ENCODE peak calls at places on chromosomes 5 and 9, in ten cellular contexts. One of them, this sample, is unnamed.

GRCh38 chr5:66807743-66808142 is 211.6 kb downstream of the MAST4 start:
- DNase-seq in Panc1: no peak
- DNase-seq in GM06990: no peak
- DNase-seq in IMR-90: peak
- DNase-seq in upper lobe of right lung: no peak
- DNase-seq in stomach: no peak
- DNase-seq in uterus: no peak
- DNase-seq in heart left ventricle: no peak
- DNase-seq in left lung: no peak
- DNase-seq in AG09309: peak
- DNase-seq in this sample: peak

GRCh38 chr5:32680183-32680582 is 30.9 kb upstream of the NPR3 start:
- DNase-seq in Panc1: no peak
- DNase-seq in GM06990: no peak
- DNase-seq in IMR-90: no peak
- DNase-seq in upper lobe of right lung: no peak
- DNase-seq in stomach: no peak
- DNase-seq in uterus: no peak
- DNase-seq in heart left ventricle: no peak
- DNase-seq in left lung: no peak
- DNase-seq in AG09309: no peak
- DNase-seq in this sample: no peak

GRCh38 chr9:115733736-115734135 is 419.9 kb upstream of the PAPPA start:
- DNase-seq in Panc1: no peak
- DNase-seq in GM06990: no peak
- DNase-seq in IMR-90: no peak
- DNase-seq in upper lobe of right lung: no peak
- DNase-seq in stomach: no peak
- DNase-seq in uterus: no peak
- DNase-seq in heart left ventricle: no peak
- DNase-seq in left lung: no peak
- DNase-seq in AG09309: no peak
- DNase-seq in this sample: peak

GRCh38 chr9:93114169-93114983 is 18.4 kb downstream of the CARD19 start:
- DNase-seq in Panc1: no peak
- DNase-seq in GM06990: peak
- DNase-seq in IMR-90: no peak
- DNase-seq in upper lobe of right lung: peak
- DNase-seq in stomach: no peak
- DNase-seq in uterus: peak
- DNase-seq in heart left ventricle: no peak
- DNase-seq in left lung: peak
- DNase-seq in AG09309: no peak
- DNase-seq in this sample: no peak

GRCh38 chr9:136536721-136537241 is 9.1 kb downstream of the NOTCH1 start:
- DNase-seq in Panc1: no peak
- DNase-seq in GM06990: no peak
- DNase-seq in IMR-90: no peak
- DNase-seq in upper lobe of right lung: no peak
- DNase-seq in stomach: no peak
- DNase-seq in uterus: no peak
- DNase-seq in heart left ventricle: no peak
- DNase-seq in left lung: no peak
- DNase-seq in AG09309: no peak
- DNase-seq in this sample: no peak

GRCh38 chr5:65926893-65927292 is 518 bp downstream of the ERBIN start:
- DNase-seq in Panc1: no peak
- DNase-seq in GM06990: no peak
- DNase-seq in IMR-90: no peak
- DNase-seq in upper lobe of right lung: no peak
- DNase-seq in stomach: no peak
- DNase-seq in uterus: no peak
- DNase-seq in heart left ventricle: no peak
- DNase-seq in left lung: no peak
- DNase-seq in AG09309: no peak
- DNase-seq in this sample: peak

GRCh38 chr9:2583308-2584013 is 38.1 kb upstream of the VLDLR start:
- DNase-seq in Panc1: no peak
- DNase-seq in GM06990: no peak
- DNase-seq in IMR-90: no peak
- DNase-seq in upper lobe of right lung: peak
- DNase-seq in stomach: no peak
- DNase-seq in uterus: no peak
- DNase-seq in heart left ventricle: peak
- DNase-seq in left lung: no peak
- DNase-seq in AG09309: no peak
- DNase-seq in this sample: no peak

GRCh38 chr9:4769321-4770080 is 23.2 kb upstream of the RCL1 start:
- DNase-seq in Panc1: no peak
- DNase-seq in GM06990: no peak
- DNase-seq in IMR-90: peak
- DNase-seq in upper lobe of right lung: no peak
- DNase-seq in stomach: no peak
- DNase-seq in uterus: no peak
- DNase-seq in heart left ventricle: no peak
- DNase-seq in left lung: no peak
- DNase-seq in AG09309: no peak
- DNase-seq in this sample: peak

GRCh38 chr5:1214163-1214935 is 10.8 kb upstream of the SLC6A18 start:
- DNase-seq in Panc1: no peak
- DNase-seq in GM06990: no peak
- DNase-seq in IMR-90: no peak
- DNase-seq in upper lobe of right lung: no peak
- DNase-seq in stomach: no peak
- DNase-seq in uterus: no peak
- DNase-seq in heart left ventricle: no peak
- DNase-seq in left lung: peak
- DNase-seq in AG09309: no peak
- DNase-seq in this sample: no peak

GRCh38 chr5:91032125-91032524 is 351.0 kb downstream of the ARRDC3 start:
- DNase-seq in Panc1: no peak
- DNase-seq in GM06990: no peak
- DNase-seq in IMR-90: no peak
- DNase-seq in upper lobe of right lung: no peak
- DNase-seq in stomach: no peak
- DNase-seq in uterus: no peak
- DNase-seq in heart left ventricle: no peak
- DNase-seq in left lung: no peak
- DNase-seq in AG09309: no peak
- DNase-seq in this sample: no peak

GRCh38 chr9:127216888-127217217 is 47.7 kb upstream of the GARNL3 start:
- DNase-seq in Panc1: no peak
- DNase-seq in GM06990: no peak
- DNase-seq in IMR-90: no peak
- DNase-seq in upper lobe of right lung: no peak
- DNase-seq in stomach: no peak
- DNase-seq in uterus: no peak
- DNase-seq in heart left ventricle: no peak
- DNase-seq in left lung: no peak
- DNase-seq in AG09309: no peak
- DNase-seq in this sample: no peak

GRCh38 chr9:117365438-117365837 is 49.4 kb downstream of the ASTN2 start:
- DNase-seq in Panc1: no peak
- DNase-seq in GM06990: no peak
- DNase-seq in IMR-90: no peak
- DNase-seq in upper lobe of right lung: no peak
- DNase-seq in stomach: no peak
- DNase-seq in uterus: no peak
- DNase-seq in heart left ventricle: no peak
- DNase-seq in left lung: no peak
- DNase-seq in AG09309: no peak
- DNase-seq in this sample: no peak

GRCh38 chr5:10892135-10892910 is 131.3 kb upstream of the DAP start:
- DNase-seq in Panc1: no peak
- DNase-seq in GM06990: no peak
- DNase-seq in IMR-90: no peak
- DNase-seq in upper lobe of right lung: no peak
- DNase-seq in stomach: no peak
- DNase-seq in uterus: no peak
- DNase-seq in heart left ventricle: no peak
- DNase-seq in left lung: no peak
- DNase-seq in AG09309: no peak
- DNase-seq in this sample: no peak

GRCh38 chr5:74468421-74468820 is 172.1 kb downstream of the ENC1 start:
- DNase-seq in Panc1: no peak
- DNase-seq in GM06990: no peak
- DNase-seq in IMR-90: no peak
- DNase-seq in upper lobe of right lung: no peak
- DNase-seq in stomach: no peak
- DNase-seq in uterus: no peak
- DNase-seq in heart left ventricle: no peak
- DNase-seq in left lung: no peak
- DNase-seq in AG09309: no peak
- DNase-seq in this sample: no peak

GRCh38 chr9:132857601-132858342 is 20.3 kb downstream of the AK8 start:
- DNase-seq in Panc1: no peak
- DNase-seq in GM06990: no peak
- DNase-seq in IMR-90: peak
- DNase-seq in upper lobe of right lung: no peak
- DNase-seq in stomach: no peak
- DNase-seq in uterus: peak
- DNase-seq in heart left ventricle: no peak
- DNase-seq in left lung: peak
- DNase-seq in AG09309: no peak
- DNase-seq in this sample: peak
- TF ChIP-seq CTCF in Panc1: no peak
- TF ChIP-seq CTCF in GM06990: no peak
- TF ChIP-seq CTCF in IMR-90: peak
- TF ChIP-seq CTCF in upper lobe of right lung: peak
- TF ChIP-seq CTCF in stomach: no peak
- TF ChIP-seq CTCF in uterus: no peak
- TF ChIP-seq CTCF in heart left ventricle: no peak
- TF ChIP-seq CTCF in left lung: no peak
- TF ChIP-seq CTCF in AG09309: no peak
- TF ChIP-seq CTCF in this sample: peak

GRCh38 chr5:179301376-179301775 is 43.9 kb downstream of the ADAMTS2 start:
- DNase-seq in Panc1: no peak
- DNase-seq in GM06990: no peak
- DNase-seq in IMR-90: no peak
- DNase-seq in upper lobe of right lung: peak
- DNase-seq in stomach: no peak
- DNase-seq in uterus: no peak
- DNase-seq in heart left ventricle: no peak
- DNase-seq in left lung: peak
- DNase-seq in AG09309: no peak
- DNase-seq in this sample: no peak

GRCh38 chr5:179301796-179302195 is 43.5 kb downstream of the ADAMTS2 start:
- DNase-seq in Panc1: no peak
- DNase-seq in GM06990: no peak
- DNase-seq in IMR-90: no peak
- DNase-seq in upper lobe of right lung: peak
- DNase-seq in stomach: no peak
- DNase-seq in uterus: peak
- DNase-seq in heart left ventricle: no peak
- DNase-seq in left lung: peak
- DNase-seq in AG09309: no peak
- DNase-seq in this sample: no peak

GRCh38 chr5:179302499-179303185 is 42.6 kb downstream of the ADAMTS2 start:
- DNase-seq in Panc1: no peak
- DNase-seq in GM06990: no peak
- DNase-seq in IMR-90: no peak
- DNase-seq in upper lobe of right lung: peak
- DNase-seq in stomach: no peak
- DNase-seq in uterus: peak
- DNase-seq in heart left ventricle: no peak
- DNase-seq in left lung: peak
- DNase-seq in AG09309: no peak
- DNase-seq in this sample: no peak

GRCh38 chr5:179298181-179298993 is 46.9 kb downstream of the ADAMTS2 start:
- DNase-seq in Panc1: no peak
- DNase-seq in GM06990: no peak
- DNase-seq in IMR-90: no peak
- DNase-seq in upper lobe of right lung: peak
- DNase-seq in stomach: no peak
- DNase-seq in uterus: peak
- DNase-seq in heart left ventricle: no peak
- DNase-seq in left lung: no peak
- DNase-seq in AG09309: no peak
- DNase-seq in this sample: no peak

DNA sequence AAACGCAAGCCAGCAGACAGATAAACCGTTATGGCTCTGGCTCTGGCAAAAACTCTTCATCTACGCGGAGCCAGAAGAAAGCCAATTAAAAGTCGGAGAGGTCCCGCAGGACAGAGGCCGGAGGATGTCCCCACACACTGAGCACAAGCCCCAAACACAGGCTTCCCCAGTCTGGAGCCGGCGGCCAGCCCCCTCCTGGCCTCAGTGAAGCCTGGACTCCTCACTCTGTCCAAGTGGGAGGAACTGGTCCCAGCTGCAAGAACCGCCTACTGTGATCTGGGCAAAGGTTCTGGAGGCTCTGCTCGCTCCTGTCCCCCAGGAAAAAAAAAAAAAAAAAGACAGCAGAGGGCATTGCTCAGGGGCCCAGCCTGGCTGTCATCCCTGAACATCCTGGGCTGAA is 44.4 kb downstream of the ADAMTS2 start:
- DNase-seq in Panc1: no peak
- DNase-seq in GM06990: no peak
- DNase-seq in IMR-90: no peak
- DNase-seq in upper lobe of right lung: peak
- DNase-seq in stomach: no peak
- DNase-seq in uterus: peak
- DNase-seq in heart left ventricle: peak
- DNase-seq in left lung: peak
- DNase-seq in AG09309: no peak
- DNase-seq in this sample: peak
- H3K4me3 ChIP-seq in Panc1: no peak
- H3K4me3 ChIP-seq in GM06990: no peak
- H3K4me3 ChIP-seq in IMR-90: no peak
- H3K4me3 ChIP-seq in upper lobe of right lung: no peak
- H3K4me3 ChIP-seq in stomach: no peak
- H3K4me3 ChIP-seq in uterus: no peak
- H3K4me3 ChIP-seq in heart left ventricle: no peak
- H3K4me3 ChIP-seq in left lung: no peak
- H3K4me3 ChIP-seq in AG09309: no peak
- H3K4me3 ChIP-seq in this sample: no peak

DNA sequence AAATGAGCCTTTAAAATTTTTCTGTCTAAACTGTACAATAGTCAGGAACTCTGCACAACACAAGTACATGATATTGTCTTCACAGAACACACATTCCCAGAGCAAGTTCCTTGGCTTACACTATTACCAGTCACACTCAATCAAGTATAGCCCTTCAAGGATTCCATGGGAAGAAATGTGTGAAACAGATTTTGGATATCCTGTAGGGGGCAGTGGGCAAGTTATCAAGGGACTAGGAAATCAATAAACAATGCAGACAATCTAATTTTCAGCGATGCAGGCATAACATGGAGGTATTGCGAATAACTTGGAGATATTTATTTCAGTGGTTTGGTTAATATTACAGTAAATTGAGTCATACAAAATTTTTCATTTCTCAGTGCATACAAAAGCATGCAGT is 1171.5 kb upstream of the NUDT12 start:
- DNase-seq in Panc1: no peak
- DNase-seq in GM06990: no peak
- DNase-seq in IMR-90: no peak
- DNase-seq in upper lobe of right lung: no peak
- DNase-seq in stomach: no peak
- DNase-seq in uterus: no peak
- DNase-seq in heart left ventricle: no peak
- DNase-seq in left lung: no peak
- DNase-seq in AG09309: no peak
- DNase-seq in this sample: no peak
- TF ChIP-seq CTCF in Panc1: no peak
- TF ChIP-seq CTCF in GM06990: no peak
- TF ChIP-seq CTCF in IMR-90: no peak
- TF ChIP-seq CTCF in upper lobe of right lung: no peak
- TF ChIP-seq CTCF in stomach: no peak
- TF ChIP-seq CTCF in uterus: no peak
- TF ChIP-seq CTCF in heart left ventricle: no peak
- TF ChIP-seq CTCF in left lung: no peak
- TF ChIP-seq CTCF in AG09309: no peak
- TF ChIP-seq CTCF in this sample: no peak

GRCh38 chr5:124342027-124342471 is 404.4 kb downstream of the ZNF608 start:
- DNase-seq in Panc1: no peak
- DNase-seq in GM06990: no peak
- DNase-seq in IMR-90: peak
- DNase-seq in upper lobe of right lung: no peak
- DNase-seq in stomach: no peak
- DNase-seq in uterus: peak
- DNase-seq in heart left ventricle: peak
- DNase-seq in left lung: no peak
- DNase-seq in AG09309: no peak
- DNase-seq in this sample: peak
- H3K4me3 ChIP-seq in Panc1: no peak
- H3K4me3 ChIP-seq in GM06990: no peak
- H3K4me3 ChIP-seq in IMR-90: no peak
- H3K4me3 ChIP-seq in upper lobe of right lung: no peak
- H3K4me3 ChIP-seq in stomach: no peak
- H3K4me3 ChIP-seq in uterus: no peak
- H3K4me3 ChIP-seq in heart left ventricle: no peak
- H3K4me3 ChIP-seq in left lung: no peak
- H3K4me3 ChIP-seq in AG09309: no peak
- H3K4me3 ChIP-seq in this sample: no peak